ENCODE peak calls at places on chromosomes 11 and 22, in seven cellular contexts. K is neuronal stem cell, L is mesenchymal stem cell, A is epithelial cell of esophagus, P is right cardiac atrium, V is SJSA1, W is choroid plexus epithelial cell. O is an unnamed sample.

GRCh38 chr11:129295746-129296145 is 79.9 kb upstream of the BARX2 start:
- DNase-seq in K (no peak), L (no peak), A (no peak), P (no peak), V (no peak), W (peak), O (peak)

GRCh38 chr11:26905368-26905767 is 88.5 kb upstream of the FIBIN start:
- DNase-seq in K (no peak), L (peak), A (peak), P (no peak), V (no peak), W (peak), O (peak)

GRCh38 chr11:32796425-32796824 is 2.0 kb upstream of the CCDC73 start:
- DNase-seq in K (no peak), L (no peak), A (peak), P (no peak), V (no peak), W (no peak), O (no peak)

GRCh38 chr11:108221401-108221800 is 1.0 kb downstream of the NPAT start:
- DNase-seq in K (no peak), L (peak), A (no peak), P (no peak), V (peak), W (peak), O (peak)

GRCh38 chr22:45997077-45997774 is 20.3 kb upstream of the WNT7B start:
- DNase-seq in K (no peak), L (peak), A (peak), P (peak), V (peak), W (peak), O (peak)

GRCh38 chr11:38593649-38594048 is 1995.6 kb upstream of the RAG2 start:
- DNase-seq in K (no peak), L (peak), A (peak), P (no peak), V (peak), W (peak), O (peak)

GRCh38 chr22:29703595-29704195 is 16.1 kb upstream of the CABP7 start:
- DNase-seq in K (no peak), L (no peak), A (no peak), P (no peak), V (no peak), W (no peak), O (no peak)

GRCh38 chr11:114284021-114284420 is 12.2 kb upstream of the NNMT start:
- DNase-seq in K (no peak), L (no peak), A (no peak), P (no peak), V (no peak), W (no peak), O (no peak)

GRCh38 chr11:72951193-72951592 is 137.0 kb downstream of the ATG16L2 start:
- DNase-seq in K (no peak), L (no peak), A (peak), P (no peak), V (no peak), W (peak), O (no peak)

GRCh38 chr22:43878831-43879550 is 12.8 kb downstream of the PNPLA5 start:
- DNase-seq in K (no peak), L (no peak), A (no peak), P (no peak), V (no peak), W (no peak), O (no peak)

GRCh38 chr11:128326791-128327190 is 260.6 kb downstream of the ETS1 start:
- DNase-seq in K (no peak), L (no peak), A (no peak), P (no peak), V (no peak), W (no peak), O (no peak)

GRCh38 chr11:14644396-14645246 is 1.0 kb downstream of the PDE3B start:
- DNase-seq in K (peak), L (peak), A (peak), P (peak), V (no peak), W (peak), O (no peak)

GRCh38 chr11:46601129-46601528 is 7.3 kb upstream of the AMBRA1 start:
- DNase-seq in K (no peak), L (no peak), A (peak), P (no peak), V (no peak), W (peak), O (no peak)

GRCh38 chr22:44408227-44409192 is 89.5 kb downstream of the RTL6 start:
- DNase-seq in K (no peak), L (no peak), A (no peak), P (no peak), V (no peak), W (no peak), O (no peak)

GRCh38 chr11:119999220-119999619 is 138.7 kb downstream of the TRIM29 start:
- DNase-seq in K (no peak), L (peak), A (peak), P (no peak), V (no peak), W (no peak), O (no peak)

GRCh38 chr22:36143956-36144355 is 16.6 kb downstream of the APOL3 start:
- DNase-seq in K (no peak), L (no peak), A (no peak), P (no peak), V (no peak), W (no peak), O (no peak)

GRCh38 chr11:64276653-64277431 is 7.6 kb downstream of the BAD start:
- DNase-seq in K (no peak), L (no peak), A (peak), P (no peak), V (no peak), W (peak), O (peak)

GRCh38 chr11:78200061-78200460 is 11.3 kb downstream of the USP35 start:
- DNase-seq in K (no peak), L (no peak), A (no peak), P (no peak), V (no peak), W (no peak), O (no peak)

GRCh38 chr22:28629420-28630184 is 50.0 kb downstream of the TTC28 start:
- DNase-seq in K (no peak), L (no peak), A (peak), P (no peak), V (no peak), W (peak), O (no peak)

GRCh38 chr11:20038364-20038893 is 121.8 kb downstream of the DBX1 start:
- DNase-seq in K (no peak), L (no peak), A (no peak), P (no peak), V (no peak), W (no peak), O (no peak)

GRCh38 chr22:50148991-50149721 is 21.4 kb upstream of the PANX2 start:
- DNase-seq in K (peak), L (peak), A (peak), P (no peak), V (no peak), W (peak), O (peak)

GRCh38 chr11:118903204-118904015 is 19.7 kb downstream of the CXCR5 start:
- DNase-seq in K (no peak), L (no peak), A (no peak), P (peak), V (no peak), W (no peak), O (no peak)

GRCh38 chr22:22839570-22840314 is 47.9 kb upstream of the IGLL5 start:
- DNase-seq in K (no peak), L (no peak), A (no peak), P (no peak), V (no peak), W (no peak), O (no peak)

GRCh38 chr11:61745796-61746653 is 6.4 kb upstream of the MYRF start:
- DNase-seq in K (no peak), L (no peak), A (no peak), P (no peak), V (no peak), W (no peak), O (no peak)

GRCh38 chr22:40322061-40322460 is 24.2 kb upstream of the ADSL start:
- DNase-seq in K (no peak), L (no peak), A (no peak), P (no peak), V (peak), W (peak), O (no peak)

GRCh38 chr11:12167098-12167999 is 57.0 kb downstream of the MICAL2 start:
- DNase-seq in K (no peak), L (peak), A (peak), P (peak), V (peak), W (peak), O (peak)

GRCh38 chr11:61961570-61962212 is 5.7 kb downstream of the FTH1 start:
- DNase-seq in K (no peak), L (peak), A (no peak), P (peak), V (no peak), W (peak), O (no peak)

GRCh38 chr11:108680267-108680666 is 15.4 kb downstream of the DDX10 start:
- DNase-seq in K (no peak), L (no peak), A (no peak), P (no peak), V (no peak), W (no peak), O (no peak)

GRCh38 chr22:27720860-27721259 is 80.7 kb downstream of the MN1 start:
- DNase-seq in K (no peak), L (no peak), A (peak), P (no peak), V (no peak), W (no peak), O (no peak)

GRCh38 chr11:112364962-112365481 is 104.4 kb upstream of the PLET1 start:
- DNase-seq in K (no peak), L (peak), A (peak), P (no peak), V (peak), W (peak), O (peak)

GRCh38 chr22:26461188-26461810 is 22.3 kb downstream of the HPS4 start:
- DNase-seq in K (peak), L (peak), A (peak), P (peak), V (peak), W (peak), O (no peak)

GRCh38 chr11:28701760-28702449 is 593.7 kb downstream of the METTL15 start:
- DNase-seq in K (no peak), L (no peak), A (peak), P (no peak), V (peak), W (no peak), O (no peak)

GRCh38 chr11:131811380-131811779 is 441.0 kb downstream of the NTM start:
- DNase-seq in K (no peak), L (no peak), A (peak), P (no peak), V (no peak), W (no peak), O (no peak)

GRCh38 chr11:134499990-134500389 is 87.9 kb upstream of the B3GAT1 start:
- DNase-seq in K (no peak), L (no peak), A (no peak), P (no peak), V (no peak), W (no peak), O (no peak)

GRCh38 chr11:8905528-8906165 is 5.3 kb upstream of the AKIP1 start:
- DNase-seq in K (no peak), L (peak), A (peak), P (no peak), V (no peak), W (peak), O (peak)

GRCh38 chr11:117877120-117877784 is 794 bp upstream of the FXYD6 start:
- DNase-seq in K (no peak), L (peak), A (no peak), P (peak), V (no peak), W (no peak), O (no peak)

GRCh38 chr11:120869516-120870011 is 154.3 kb upstream of the TBCEL start:
- DNase-seq in K (no peak), L (no peak), A (no peak), P (no peak), V (no peak), W (no peak), O (no peak)

GRCh38 chr11:17075506-17075905 is 2.0 kb downstream of the RPS13 start:
- DNase-seq in K (no peak), L (no peak), A (no peak), P (no peak), V (no peak), W (no peak), O (no peak)
- H3K4me3 ChIP-seq in K (no peak), L (peak), A (peak), P (no peak), V (no peak), W (peak), O (peak)

GRCh38 chr11:76630600-76630999 is 39.9 kb downstream of the LRRC32 start:
- DNase-seq in K (no peak), L (no peak), A (no peak), P (no peak), V (no peak), W (no peak), O (no peak)
- H3K4me3 ChIP-seq in K (no peak), L (peak), A (no peak), P (no peak), V (no peak), W (no peak), O (no peak)

GRCh38 chr22:20245577-20246367 is 22.3 kb downstream of the RTN4R start:
- DNase-seq in K (no peak), L (no peak), A (no peak), P (no peak), V (no peak), W (no peak), O (no peak)
- H3K4me3 ChIP-seq in K (no peak), L (no peak), A (no peak), P (no peak), V (no peak), W (no peak), O (no peak)

DNA sequence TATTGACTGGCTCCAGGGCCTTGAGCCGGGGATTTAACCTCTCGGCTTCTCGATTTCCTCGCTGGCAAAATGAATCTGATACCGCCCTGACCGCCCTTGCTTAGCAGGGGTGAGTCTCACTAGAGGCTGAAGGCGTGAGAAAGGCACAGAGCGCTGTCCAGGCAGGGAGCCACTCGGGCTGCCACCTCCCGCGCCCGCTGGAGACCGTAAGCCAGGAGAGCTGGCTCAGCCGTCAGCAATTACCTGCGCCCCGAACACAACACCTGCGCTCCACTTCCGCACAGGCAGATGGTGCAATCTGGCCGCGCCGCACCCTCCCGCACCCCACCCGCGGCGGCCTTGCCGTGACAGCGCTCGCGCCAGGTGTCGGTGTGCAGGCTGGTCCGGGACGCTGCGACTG is 65.5 kb downstream of the BUD13 start:
- DNase-seq in K (no peak), L (no peak), A (peak), P (no peak), V (no peak), W (no peak), O (no peak)
- H3K4me3 ChIP-seq in K (no peak), L (no peak), A (peak), P (no peak), V (no peak), W (no peak), O (no peak)

O was measured in astrocyte.